ENCODE peak calls at places on chromosomes 6 and 20, in nine cellular contexts. One of them, this sample, is unnamed.

GRCh38 chr20:57880155-57880648 is 170.4 kb upstream of the PMEPA1 start:
- DNase-seq in tibial artery: no peak
- DNase-seq in mucosa of descending colon: peak; percentile 19
- DNase-seq in CD8-positive, alpha-beta memory T cell: no peak
- DNase-seq in neural progenitor cell: no peak
- DNase-seq in vagina: peak; percentile 46
- DNase-seq in PC-3: no peak
- DNase-seq in stomach: no peak
- DNase-seq in GM23248: peak; percentile 32
- DNase-seq in this sample: no peak

GRCh38 chr6:106895703-106896040 is 78.9 kb downstream of the CD24 start:
- DNase-seq in tibial artery: no peak
- DNase-seq in mucosa of descending colon: no peak
- DNase-seq in vagina: no peak
- DNase-seq in neural progenitor cell: no peak
- DNase-seq in PC-3: no peak
- DNase-seq in CD8-positive, alpha-beta memory T cell: no peak
- DNase-seq in stomach: no peak
- DNase-seq in GM23248: no peak
- DNase-seq in this sample: no peak

GRCh38 chr20:10609726-10610125 is 64.1 kb downstream of the JAG1 start:
- DNase-seq in CD8-positive, alpha-beta memory T cell: no peak
- DNase-seq in neural progenitor cell: no peak
- DNase-seq in vagina: no peak
- DNase-seq in GM23248: peak; percentile 48
- DNase-seq in tibial artery: no peak
- DNase-seq in stomach: no peak
- DNase-seq in PC-3: no peak
- DNase-seq in mucosa of descending colon: no peak
- DNase-seq in this sample: peak; percentile 39

GRCh38 chr20:41895216-41895615 is 277.0 kb upstream of the CHD6 start:
- DNase-seq in tibial artery: no peak
- DNase-seq in PC-3: no peak
- DNase-seq in vagina: no peak
- DNase-seq in mucosa of descending colon: no peak
- DNase-seq in neural progenitor cell: no peak
- DNase-seq in GM23248: no peak
- DNase-seq in stomach: no peak
- DNase-seq in CD8-positive, alpha-beta memory T cell: no peak
- DNase-seq in this sample: no peak

GRCh38 chr20:63628246-63628975 is 1.5 kb upstream of the GMEB2 start:
- DNase-seq in stomach: peak; percentile 64
- DNase-seq in GM23248: peak; percentile 80
- DNase-seq in mucosa of descending colon: peak; percentile 76
- DNase-seq in CD8-positive, alpha-beta memory T cell: peak; percentile 41
- DNase-seq in neural progenitor cell: no peak
- DNase-seq in PC-3: peak; percentile 90
- DNase-seq in tibial artery: no peak
- DNase-seq in vagina: no peak
- DNase-seq in this sample: peak; percentile 83

GRCh38 chr20:58587467-58587866 is 63.6 kb upstream of the STX16 start:
- DNase-seq in tibial artery: peak; percentile 11
- DNase-seq in CD8-positive, alpha-beta memory T cell: no peak
- DNase-seq in mucosa of descending colon: no peak
- DNase-seq in stomach: no peak
- DNase-seq in GM23248: no peak
- DNase-seq in neural progenitor cell: no peak
- DNase-seq in PC-3: no peak
- DNase-seq in vagina: no peak
- DNase-seq in this sample: no peak

GRCh38 chr20:13745784-13746183 is 38.9 kb downstream of the ESF1 start:
- DNase-seq in neural progenitor cell: no peak
- DNase-seq in tibial artery: no peak
- DNase-seq in GM23248: no peak
- DNase-seq in mucosa of descending colon: no peak
- DNase-seq in CD8-positive, alpha-beta memory T cell: no peak
- DNase-seq in stomach: no peak
- DNase-seq in vagina: no peak
- DNase-seq in PC-3: no peak
- DNase-seq in this sample: no peak

GRCh38 chr6:111841822-111842221 is 31.4 kb downstream of the FYN start:
- DNase-seq in GM23248: no peak
- DNase-seq in tibial artery: no peak
- DNase-seq in neural progenitor cell: no peak
- DNase-seq in mucosa of descending colon: peak; percentile 58
- DNase-seq in stomach: peak; percentile 31
- DNase-seq in CD8-positive, alpha-beta memory T cell: peak; percentile 59
- DNase-seq in PC-3: no peak
- DNase-seq in vagina: no peak
- DNase-seq in this sample: peak; percentile 74

GRCh38 chr6:82741996-82742385 is 323.6 kb downstream of the UBE3D start:
- DNase-seq in GM23248: no peak
- DNase-seq in PC-3: no peak
- DNase-seq in stomach: no peak
- DNase-seq in mucosa of descending colon: no peak
- DNase-seq in neural progenitor cell: peak; percentile 83
- DNase-seq in vagina: no peak
- DNase-seq in CD8-positive, alpha-beta memory T cell: no peak
- DNase-seq in tibial artery: no peak
- DNase-seq in this sample: no peak

GRCh38 chr6:56835612-56836011 is 119.3 kb upstream of the BEND6 start:
- DNase-seq in GM23248: no peak
- DNase-seq in tibial artery: no peak
- DNase-seq in PC-3: no peak
- DNase-seq in neural progenitor cell: no peak
- DNase-seq in CD8-positive, alpha-beta memory T cell: no peak
- DNase-seq in mucosa of descending colon: no peak
- DNase-seq in vagina: no peak
- DNase-seq in stomach: no peak
- DNase-seq in this sample: no peak

GRCh38 chr20:38452880-38453624 is 17.9 kb upstream of the SNHG17 start:
- DNase-seq in vagina: no peak
- DNase-seq in GM23248: peak; percentile 82
- DNase-seq in neural progenitor cell: no peak
- DNase-seq in PC-3: peak; percentile 78
- DNase-seq in tibial artery: no peak
- DNase-seq in CD8-positive, alpha-beta memory T cell: no peak
- DNase-seq in stomach: no peak
- DNase-seq in mucosa of descending colon: no peak
- DNase-seq in this sample: peak; percentile 77

GRCh38 chr20:46040902-46041535 is 12.0 kb downstream of the SLC12A5 start:
- DNase-seq in neural progenitor cell: peak; percentile 92
- DNase-seq in tibial artery: no peak
- DNase-seq in mucosa of descending colon: peak; percentile 49
- DNase-seq in CD8-positive, alpha-beta memory T cell: no peak
- DNase-seq in PC-3: peak; percentile 67
- DNase-seq in stomach: peak; percentile 29
- DNase-seq in vagina: no peak
- DNase-seq in GM23248: peak; percentile 50
- DNase-seq in this sample: peak; percentile 43

GRCh38 chr20:3258429-3258828 is 19.4 kb upstream of the SLC4A11 start:
- DNase-seq in GM23248: no peak
- DNase-seq in vagina: no peak
- DNase-seq in neural progenitor cell: no peak
- DNase-seq in CD8-positive, alpha-beta memory T cell: no peak
- DNase-seq in mucosa of descending colon: no peak
- DNase-seq in tibial artery: no peak
- DNase-seq in PC-3: no peak
- DNase-seq in stomach: no peak
- DNase-seq in this sample: no peak
- H3K36me3 ChIP-seq in GM23248: peaks cover 6% of the 10 kb centered on the region
- H3K36me3 ChIP-seq in vagina: peaks cover 54% of the 10 kb centered on the region
- H3K36me3 ChIP-seq in neural progenitor cell: no peaks in the 10 kb centered on the region
- H3K36me3 ChIP-seq in CD8-positive, alpha-beta memory T cell: no peaks in the 10 kb centered on the region
- H3K36me3 ChIP-seq in mucosa of descending colon: no peaks in the 10 kb centered on the region
- H3K36me3 ChIP-seq in tibial artery: peaks cover 80% of the 10 kb centered on the region
- H3K36me3 ChIP-seq in PC-3: peaks cover 2% of the 10 kb centered on the region
- H3K36me3 ChIP-seq in stomach: peaks cover 100% of the 10 kb centered on the region
- H3K36me3 ChIP-seq in this sample: peaks cover 6% of the 10 kb centered on the region

GRCh38 chr20:62133051-62133845 is 9.9 kb downstream of the PSMA7 start:
- DNase-seq in neural progenitor cell: no peak
- DNase-seq in GM23248: no peak
- DNase-seq in CD8-positive, alpha-beta memory T cell: no peak
- DNase-seq in stomach: no peak
- DNase-seq in vagina: no peak
- DNase-seq in mucosa of descending colon: no peak
- DNase-seq in tibial artery: peak; percentile 55
- DNase-seq in PC-3: no peak
- DNase-seq in this sample: no peak

GRCh38 chr20:62135573-62136266 is 7.5 kb downstream of the PSMA7 start:
- DNase-seq in CD8-positive, alpha-beta memory T cell: no peak
- DNase-seq in tibial artery: no peak
- DNase-seq in stomach: no peak
- DNase-seq in PC-3: no peak
- DNase-seq in neural progenitor cell: no peak
- DNase-seq in mucosa of descending colon: no peak
- DNase-seq in vagina: no peak
- DNase-seq in GM23248: no peak
- DNase-seq in this sample: no peak

GRCh38 chr20:62132421-62132820 is 10.1 kb downstream of the LSM14B start:
- DNase-seq in CD8-positive, alpha-beta memory T cell: no peak
- DNase-seq in stomach: no peak
- DNase-seq in vagina: no peak
- DNase-seq in mucosa of descending colon: no peak
- DNase-seq in PC-3: no peak
- DNase-seq in GM23248: peak; percentile 33
- DNase-seq in neural progenitor cell: no peak
- DNase-seq in tibial artery: no peak
- DNase-seq in this sample: no peak

GRCh38 chr20:62134735-62135231 is 8.4 kb downstream of the PSMA7 start:
- DNase-seq in tibial artery: peak; percentile 65
- DNase-seq in CD8-positive, alpha-beta memory T cell: no peak
- DNase-seq in stomach: peak; percentile 50
- DNase-seq in neural progenitor cell: no peak
- DNase-seq in vagina: no peak
- DNase-seq in mucosa of descending colon: no peak
- DNase-seq in GM23248: peak; percentile 48
- DNase-seq in PC-3: no peak
- DNase-seq in this sample: peak; percentile 28

GRCh38 chr20:62133864-62134263 is 9.3 kb downstream of the PSMA7 start:
- DNase-seq in neural progenitor cell: no peak
- DNase-seq in stomach: no peak
- DNase-seq in mucosa of descending colon: no peak
- DNase-seq in GM23248: no peak
- DNase-seq in tibial artery: no peak
- DNase-seq in vagina: no peak
- DNase-seq in CD8-positive, alpha-beta memory T cell: no peak
- DNase-seq in PC-3: no peak
- DNase-seq in this sample: no peak
- H3K36me3 ChIP-seq in neural progenitor cell: peaks cover 5% of the 10 kb centered on the region
- H3K36me3 ChIP-seq in stomach: peaks cover 100% of the 10 kb centered on the region
- H3K36me3 ChIP-seq in mucosa of descending colon: peaks cover 8% of the 10 kb centered on the region
- H3K36me3 ChIP-seq in GM23248: peaks cover 49% of the 10 kb centered on the region
- H3K36me3 ChIP-seq in tibial artery: peaks cover 94% of the 10 kb centered on the region
- H3K36me3 ChIP-seq in vagina: peaks cover 80% of the 10 kb centered on the region
- H3K36me3 ChIP-seq in CD8-positive, alpha-beta memory T cell: peaks cover 85% of the 10 kb centered on the region
- H3K36me3 ChIP-seq in PC-3: peaks cover 58% of the 10 kb centered on the region
- H3K36me3 ChIP-seq in this sample: peaks cover 69% of the 10 kb centered on the region

GRCh38 chr6:147267658-147268057 is 63.4 kb downstream of the STXBP5 start:
- DNase-seq in neural progenitor cell: no peak
- DNase-seq in mucosa of descending colon: no peak
- DNase-seq in vagina: no peak
- DNase-seq in GM23248: no peak
- DNase-seq in CD8-positive, alpha-beta memory T cell: no peak
- DNase-seq in tibial artery: no peak
- DNase-seq in PC-3: no peak
- DNase-seq in stomach: no peak
- DNase-seq in this sample: no peak

GRCh38 chr6:147266821-147267220 is 62.6 kb downstream of the STXBP5 start:
- DNase-seq in vagina: no peak
- DNase-seq in stomach: no peak
- DNase-seq in PC-3: no peak
- DNase-seq in tibial artery: no peak
- DNase-seq in GM23248: no peak
- DNase-seq in neural progenitor cell: no peak
- DNase-seq in CD8-positive, alpha-beta memory T cell: no peak
- DNase-seq in mucosa of descending colon: no peak
- DNase-seq in this sample: no peak

GRCh38 chr6:147260091-147260490 is 55.9 kb downstream of the STXBP5 start:
- DNase-seq in stomach: no peak
- DNase-seq in PC-3: no peak
- DNase-seq in vagina: no peak
- DNase-seq in neural progenitor cell: no peak
- DNase-seq in CD8-positive, alpha-beta memory T cell: no peak
- DNase-seq in tibial artery: no peak
- DNase-seq in mucosa of descending colon: no peak
- DNase-seq in GM23248: no peak
- DNase-seq in this sample: no peak

GRCh38 chr6:147257760-147258159 is 53.5 kb downstream of the STXBP5 start:
- DNase-seq in vagina: no peak
- DNase-seq in CD8-positive, alpha-beta memory T cell: no peak
- DNase-seq in neural progenitor cell: no peak
- DNase-seq in mucosa of descending colon: no peak
- DNase-seq in GM23248: no peak
- DNase-seq in PC-3: no peak
- DNase-seq in tibial artery: no peak
- DNase-seq in stomach: no peak
- DNase-seq in this sample: no peak

DNA sequence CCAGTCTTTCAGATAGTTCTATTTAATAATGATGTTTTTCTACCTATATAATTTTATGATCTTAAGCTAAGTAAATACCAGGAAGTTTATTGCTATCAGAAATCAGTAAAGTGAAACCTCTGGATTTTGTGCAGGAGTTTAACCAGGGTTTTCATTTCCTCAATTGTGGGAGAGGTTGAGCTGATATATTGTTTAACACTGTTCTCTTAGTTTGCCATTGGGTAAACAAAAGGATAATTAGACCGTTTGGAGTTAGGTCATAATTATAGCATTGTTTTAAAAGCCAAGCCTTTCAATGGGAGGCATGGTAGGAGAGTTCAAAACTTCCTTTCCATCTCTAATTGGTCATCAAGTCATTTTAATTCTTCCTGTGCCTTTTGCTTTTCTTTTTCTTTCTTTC is 58.7 kb downstream of the STXBP5 start:
- DNase-seq in GM23248: no peak
- DNase-seq in neural progenitor cell: no peak
- DNase-seq in stomach: no peak
- DNase-seq in CD8-positive, alpha-beta memory T cell: no peak
- DNase-seq in vagina: no peak
- DNase-seq in PC-3: no peak
- DNase-seq in tibial artery: no peak
- DNase-seq in mucosa of descending colon: no peak
- DNase-seq in this sample: peak; percentile 15
- H3K36me3 ChIP-seq in GM23248: peaks cover 10% of the 10 kb centered on the region
- H3K36me3 ChIP-seq in neural progenitor cell: no peaks in the 10 kb centered on the region
- H3K36me3 ChIP-seq in stomach: peaks cover 19% of the 10 kb centered on the region
- H3K36me3 ChIP-seq in CD8-positive, alpha-beta memory T cell: peaks cover 7% of the 10 kb centered on the region
- H3K36me3 ChIP-seq in vagina: peaks cover 10% of the 10 kb centered on the region
- H3K36me3 ChIP-seq in PC-3: peaks cover 3% of the 10 kb centered on the region
- H3K36me3 ChIP-seq in tibial artery: peaks cover under 1% of the 10 kb centered on the region
- H3K36me3 ChIP-seq in mucosa of descending colon: no peaks in the 10 kb centered on the region
- H3K36me3 ChIP-seq in this sample: no peaks in the 10 kb centered on the region

GRCh38 chr20:3276400-3277015 is 37.5 kb upstream of the SLC4A11 start:
- DNase-seq in mucosa of descending colon: peak; percentile 49
- DNase-seq in CD8-positive, alpha-beta memory T cell: no peak
- DNase-seq in PC-3: peak; percentile 65
- DNase-seq in GM23248: peak; percentile 37
- DNase-seq in tibial artery: no peak
- DNase-seq in stomach: no peak
- DNase-seq in neural progenitor cell: peak; percentile 57
- DNase-seq in vagina: no peak
- DNase-seq in this sample: peak; percentile 37
- H3K36me3 ChIP-seq in mucosa of descending colon: no peaks in the 10 kb centered on the region
- H3K36me3 ChIP-seq in CD8-positive, alpha-beta memory T cell: peaks cover 9% of the 10 kb centered on the region
- H3K36me3 ChIP-seq in PC-3: no peaks in the 10 kb centered on the region
- H3K36me3 ChIP-seq in GM23248: peaks cover 38% of the 10 kb centered on the region
- H3K36me3 ChIP-seq in tibial artery: peaks cover 83% of the 10 kb centered on the region
- H3K36me3 ChIP-seq in stomach: peaks cover 100% of the 10 kb centered on the region
- H3K36me3 ChIP-seq in neural progenitor cell: no peaks in the 10 kb centered on the region
- H3K36me3 ChIP-seq in vagina: peaks cover 70% of the 10 kb centered on the region
- H3K36me3 ChIP-seq in this sample: peaks cover 3% of the 10 kb centered on the region